ENCODE peak calls at places on chromosomes 6 and 20, in ten cellular contexts. I is left ventricle myocardium superior; O is NCI-H1105; Y is effector CD4-positive, alpha-beta T cell; P is heart right ventricle; Z is caudate nucleus; X is neural crest cell; E is left cardiac atrium; T is AG09319; B is stimulated activated CD8-positive, alpha-beta memory T cell treated with anti-CD3 and anti-CD28 coated beads, Interleukin-4, amount 100 ng/mL, for 1 hour. H is an unnamed sample.

GRCh38 chr6:137867685-137868509 is 838 bp downstream of the TNFAIP3 start:
- DNase-seq in I (peak; percentile 48), O (no peak), Y (peak; percentile 33), P (peak; percentile 33), Z (no peak), X (peak; percentile 10), E (no peak), T (no peak), B (no peak), H (no peak)

GRCh38 chr6:52840763-52841585 is at the start of gene GSTA5:
- DNase-seq in I (no peak), O (no peak), Y (no peak), P (no peak), Z (no peak), X (no peak), E (no peak), T (no peak), B (no peak), H (no peak)

GRCh38 chr6:16602035-16602434 is 159.2 kb downstream of the ATXN1 start:
- DNase-seq in I (no peak), O (no peak), Y (no peak), P (no peak), Z (no peak), X (no peak), E (no peak), T (no peak), B (no peak), H (no peak)

GRCh38 chr20:51711426-51711825 is 56.8 kb downstream of the ATP9A start:
- DNase-seq in I (no peak), O (no peak), Y (no peak), P (no peak), Z (no peak), X (no peak), E (no peak), T (no peak), B (no peak), H (no peak)

GRCh38 chr20:17969276-17969883 is 562 bp downstream of the MGME1 start:
- DNase-seq in I (peak; percentile 54), O (no peak), Y (peak; percentile 21), P (no peak), Z (no peak), X (no peak), E (no peak), T (no peak), B (no peak), H (no peak)

GRCh38 chr6:132333639-132334516 is 67.4 kb downstream of the MOXD1 start:
- DNase-seq in I (no peak), O (no peak), Y (no peak), P (no peak), Z (no peak), X (no peak), E (peak; percentile 38), T (peak; percentile 32), B (no peak), H (no peak)

GRCh38 chr6:119463081-119463626 is 113.6 kb upstream of the MAN1A1 start:
- DNase-seq in I (no peak), O (no peak), Y (no peak), P (no peak), Z (no peak), X (no peak), E (no peak), T (no peak), B (no peak), H (no peak)

GRCh38 chr6:99545442-99545841 is 23.0 kb downstream of the CCNC start:
- DNase-seq in I (no peak), O (no peak), Y (no peak), P (no peak), Z (no peak), X (no peak), E (no peak), T (no peak), B (no peak), H (no peak)

GRCh38 chr6:14274016-14274415 is 156.4 kb downstream of the CD83 start:
- DNase-seq in I (no peak), O (no peak), Y (no peak), P (no peak), Z (no peak), X (no peak), E (no peak), T (no peak), B (no peak), H (no peak)

GRCh38 chr20:10313215-10313614 is 94.6 kb downstream of the SNAP25 start:
- DNase-seq in I (peak; percentile 33), O (no peak), Y (no peak), P (no peak), Z (no peak), X (no peak), E (no peak), T (no peak), B (no peak), H (no peak)

H was measured in posterior cingulate gyrus.